ENCODE peak calls at places on chromosomes 7 and 10, in four cellular contexts. O is testis, R is ovary, A is AG09309. N is an unnamed sample.

GRCh38 chr10:16761300-16761699 is 55.9 kb downstream of the RSU1 start:
- DNase-seq in O (no peak), R (no peak), A (no peak), N (no peak)

GRCh38 chr7:35257251-35258124 is 3.6 kb upstream of the TBX20 start:
- DNase-seq in O (peak), R (no peak), A (no peak), N (no peak)

GRCh38 chr7:11952972-11953371 is 121.0 kb upstream of the THSD7A start:
- DNase-seq in O (no peak), R (no peak), A (no peak), N (no peak)

GRCh38 chr10:30422981-30423654 is 10.9 kb upstream of the MAP3K8 start:
- DNase-seq in O (peak), R (no peak), A (no peak), N (no peak)

GRCh38 chr10:1550616-1551015 is 186.7 kb downstream of the ADARB2 start:
- DNase-seq in O (no peak), R (no peak), A (no peak), N (no peak)

GRCh38 chr7:129882531-129882930 is 70.2 kb downstream of the UBE2H start:
- DNase-seq in O (no peak), R (no peak), A (no peak), N (no peak)

GRCh38 chr7:126578338-126578737 is 674.4 kb downstream of the GRM8 start:
- DNase-seq in O (no peak), R (no peak), A (no peak), N (no peak)

GRCh38 chr7:94173436-94173835 is 169.3 kb upstream of the BET1 start:
- DNase-seq in O (no peak), R (no peak), A (no peak), N (no peak)

GRCh38 chr10:132447446-132448247 is 50.6 kb downstream of the PWWP2B start:
- DNase-seq in O (no peak), R (no peak), A (peak), N (no peak)

GRCh38 chr7:32516551-32517082 is 21.3 kb downstream of the AVL9 start:
- DNase-seq in O (no peak), R (no peak), A (no peak), N (no peak)

GRCh38 chr7:7959979-7960670 is 8.5 kb upstream of the GLCCI1 start:
- DNase-seq in O (no peak), R (no peak), A (no peak), N (no peak)

GRCh38 chr7:142645777-142646176 is 103.5 kb upstream of the PRSS1 start:
- DNase-seq in O (no peak), R (no peak), A (no peak), N (no peak)

GRCh38 chr10:92574545-92575377 is 868 bp upstream of the IDE start:
- DNase-seq in O (no peak), R (no peak), A (no peak), N (no peak)

GRCh38 chr10:130770018-130770630 is 541.4 kb downstream of the TCERG1L start:
- DNase-seq in O (no peak), R (no peak), A (no peak), N (no peak)

GRCh38 chr10:131946880-131947279 is 34.8 kb downstream of the BNIP3 start:
- DNase-seq in O (no peak), R (no peak), A (no peak), N (no peak)

GRCh38 chr10:88319960-88320517 is 263.1 kb downstream of the RNLS start:
- DNase-seq in O (no peak), R (no peak), A (no peak), N (no peak)

GRCh38 chr10:88899886-88900285 is 19.8 kb downstream of the STAMBPL1 start:
- DNase-seq in O (no peak), R (no peak), A (no peak), N (no peak)

DNA sequence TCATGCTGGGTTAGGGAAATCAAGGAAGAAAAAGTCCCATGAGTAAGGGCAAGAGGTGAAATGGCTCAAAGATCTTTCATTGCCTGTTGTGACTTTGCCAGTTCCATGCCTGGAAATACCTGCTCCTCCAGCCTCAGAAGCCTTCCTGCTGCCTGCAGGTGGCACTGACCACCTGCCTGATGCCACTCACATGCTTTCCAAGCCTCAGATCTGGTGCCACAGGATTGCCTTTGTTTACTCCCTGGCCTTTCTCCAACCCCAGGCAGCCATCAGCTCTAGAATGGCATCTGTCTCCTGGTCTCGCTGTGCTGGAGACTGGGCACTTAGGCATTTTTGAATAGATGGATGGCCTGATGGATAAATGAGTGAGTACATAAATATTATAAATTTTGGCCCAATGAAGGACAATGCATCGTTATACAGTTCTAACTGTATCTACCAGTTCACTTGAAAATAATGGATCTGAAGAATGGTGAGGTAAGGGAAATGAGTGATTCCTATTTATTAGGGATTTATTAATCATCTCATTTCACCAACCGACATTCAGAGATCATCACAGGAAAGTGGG is 657.2 kb downstream of the INHBA start:
- DNase-seq in O (no peak), R (no peak), A (no peak), N (no peak)
- TF ChIP-seq CTCF in O (no peak), R (no peak), A (no peak), N (no peak)

GRCh38 chr7:101321491-101322401 is at the start of gene IFT22:
- DNase-seq in O (peak), R (peak), A (peak), N (peak)
- TF ChIP-seq CTCF in O (no peak), R (no peak), A (peak), N (no peak)

GRCh38 chr7:29156798-29157461 is 10.6 kb upstream of the CPVL start:
- DNase-seq in O (no peak), R (no peak), A (no peak), N (no peak)

GRCh38 chr7:29158748-29159147 is 12.4 kb upstream of the CPVL start:
- DNase-seq in O (no peak), R (no peak), A (no peak), N (no peak)

GRCh38 chr7:29154076-29154475 is 7.7 kb upstream of the CPVL start:
- DNase-seq in O (no peak), R (no peak), A (no peak), N (no peak)
- TF ChIP-seq CTCF in O (no peak), R (no peak), A (no peak), N (no peak)

GRCh38 chr7:50982626-50983025 is 199.9 kb upstream of the GRB10 start:
- DNase-seq in O (no peak), R (no peak), A (no peak), N (no peak)
- TF ChIP-seq CTCF in O (no peak), R (no peak), A (no peak), N (no peak)

GRCh38 chr10:101219137-101219945 is 9.9 kb downstream of the LBX1 start:
- DNase-seq in O (no peak), R (no peak), A (no peak), N (no peak)

GRCh38 chr10:101216631-101217425 is 12.4 kb downstream of the LBX1 start:
- DNase-seq in O (no peak), R (no peak), A (no peak), N (no peak)

GRCh38 chr10:101216207-101216607 is 13.1 kb downstream of the LBX1 start:
- DNase-seq in O (no peak), R (no peak), A (no peak), N (no peak)

GRCh38 chr10:101218423-101219136 is 10.7 kb downstream of the LBX1 start:
- DNase-seq in O (no peak), R (no peak), A (no peak), N (no peak)

GRCh38 chr10:101217450-101218281 is 11.6 kb downstream of the LBX1 start:
- DNase-seq in O (peak), R (no peak), A (no peak), N (no peak)
- TF ChIP-seq CTCF in O (no peak), R (no peak), A (peak), N (no peak)

GRCh38 chr7:50068026-50068425 is 25.0 kb downstream of the ZPBP start:
- DNase-seq in O (no peak), R (no peak), A (no peak), N (no peak)
- TF ChIP-seq CTCF in O (no peak), R (no peak), A (no peak), N (no peak)

N was measured in omental fat pad.